ENCODE peak calls at places on chromosomes 7 and 10, in ten cellular contexts. G, M, Q, F, E, Y, W, C, B and J are unnamed samples.
A peak's percentile ranks its signal among the peaks of the same experiment; 100 is the strongest.

GRCh38 chr10:5779753-5780152 is 33.5 kb downstream of the GDI2 start:
- DNase-seq in M (no peak), G (no peak), F (peak; percentile 10), Q (no peak), W (no peak), Y (no peak), B (no peak), C (no peak), E (no peak), J (peak; percentile 58)

GRCh38 chr10:102001435-102002068 is 54.4 kb downstream of the ARMH3 start:
- DNase-seq in Y (no peak), E (no peak), Q (no peak), W (no peak), F (no peak), G (no peak), M (no peak), B (no peak), C (no peak), J (no peak)

GRCh38 chr7:127819975-127820778 is 168.2 kb downstream of the SND1 start:
- DNase-seq in G (no peak), E (no peak), Q (no peak), Y (no peak), W (no peak), C (no peak), F (peak; percentile 66), M (no peak), B (no peak), J (peak; percentile 87)

GRCh38 chr7:28228386-28228785 is 47.8 kb upstream of the JAZF1 start:
- DNase-seq in B (no peak), Y (no peak), W (no peak), F (no peak), C (no peak), E (no peak), Q (no peak), G (no peak), M (no peak), J (no peak)

GRCh38 chr10:18601321-18601720 is 50.1 kb downstream of the NSUN6 start:
- DNase-seq in G (no peak), W (no peak), F (no peak), M (no peak), Y (no peak), B (no peak), C (no peak), E (no peak), Q (no peak), J (no peak)

GRCh38 chr7:13702261-13702660 is 287.2 kb downstream of the ETV1 start:
- DNase-seq in E (no peak), Q (no peak), G (no peak), W (no peak), M (no peak), F (no peak), Y (no peak), B (no peak), C (no peak), J (no peak)

GRCh38 chr7:108001759-108002725 is 919 bp downstream of the LAMB1 start:
- DNase-seq in B (no peak), M (peak; percentile 72), F (peak; percentile 46), G (peak; percentile 41), Y (no peak), Q (peak; percentile 57), E (peak; percentile 50), C (no peak), W (no peak), J (no peak)

GRCh38 chr7:128790297-128791037 is 1.3 kb upstream of the CCDC136 start:
- DNase-seq in C (no peak), W (no peak), M (no peak), B (no peak), Q (no peak), Y (no peak), G (no peak), F (no peak), E (no peak), J (no peak)

GRCh38 chr10:3468919-3469638 is 296.5 kb upstream of the PITRM1 start:
- DNase-seq in B (no peak), M (no peak), Y (no peak), F (peak; percentile 60), E (peak; percentile 55), W (no peak), C (no peak), Q (peak; percentile 58), G (no peak), J (peak; percentile 56)

GRCh38 chr10:98067165-98067564 is 36.7 kb upstream of the CRTAC1 start:
- DNase-seq in Y (no peak), C (no peak), F (no peak), B (no peak), M (no peak), E (no peak), W (no peak), G (no peak), Q (no peak), J (no peak)

GRCh38 chr10:24208661-24209420 is at the start of gene KIAA1217:
- DNase-seq in E (peak; percentile 51), C (peak; percentile 11), B (no peak), G (no peak), Y (no peak), Q (peak; percentile 78), M (peak; percentile 80), W (no peak), F (peak; percentile 64), J (peak; percentile 88)

GRCh38 chr10:102090772-102091171 is 25.6 kb downstream of the HPS6 start:
- DNase-seq in G (no peak), Q (no peak), Y (no peak), W (no peak), C (no peak), M (no peak), E (no peak), F (no peak), B (no peak), J (no peak)

GRCh38 chr10:87852092-87852491 is 11.2 kb downstream of the KLLN start:
- DNase-seq in M (no peak), Q (no peak), B (no peak), G (no peak), E (no peak), C (no peak), W (no peak), F (no peak), Y (no peak), J (no peak)